ENCODE peak calls at places on chromosomes 3 and 15, in ten cellular contexts. F is sigmoid colon, B is transverse colon, H is esophagus muscularis mucosa, W is HCT116, S is stomach, J is HL-60, Z is Panc1, A is GM12892, E is prostate gland. G is an unnamed sample.

GRCh38 chr3:10551821-10552630 is 46.6 kb upstream of the ATP2B2 start:
- DNase-seq in F (peak), Z (no peak), S (no peak), H (peak), W (peak), E (no peak), B (peak), J (peak), A (no peak), G (peak)

GRCh38 chr3:138124689-138125420 is 7.3 kb downstream of the A4GNT start:
- DNase-seq in W (no peak), A (no peak), Z (no peak), E (no peak), J (no peak), B (no peak), F (no peak), H (no peak), S (no peak), G (no peak)

GRCh38 chr3:60870396-60870795 is 380.9 kb downstream of the FHIT start:
- DNase-seq in H (no peak), W (no peak), S (no peak), E (no peak), J (no peak), Z (no peak), F (no peak), B (no peak), A (no peak), G (no peak)

GRCh38 chr3:169173231-169173630 is 490.3 kb downstream of the MECOM start:
- DNase-seq in B (peak), S (no peak), Z (no peak), J (no peak), E (peak), H (no peak), A (no peak), W (peak), F (no peak), G (no peak)

GRCh38 chr3:106025151-106025722 is 156.4 kb upstream of the CBLB start:
- DNase-seq in J (no peak), S (peak), B (peak), E (peak), A (no peak), F (no peak), W (no peak), H (no peak), Z (no peak), G (no peak)

GRCh38 chr3:183022935-183023516 is 42.7 kb upstream of the DCUN1D1 start:
- DNase-seq in H (no peak), F (no peak), W (no peak), E (no peak), J (no peak), A (no peak), S (no peak), Z (no peak), B (no peak), G (no peak)

GRCh38 chr15:66650433-66650832 is 51.6 kb upstream of the SMAD6 start:
- DNase-seq in A (no peak), F (no peak), H (no peak), E (no peak), Z (no peak), S (no peak), J (no peak), W (no peak), B (no peak), G (no peak)

GRCh38 chr3:134197681-134198261 is 52.9 kb downstream of the RYK start:
- DNase-seq in E (no peak), B (no peak), Z (peak), F (no peak), H (no peak), S (no peak), W (peak), J (peak), A (peak), G (no peak)

GRCh38 chr3:194773216-194773615 is 87.5 kb downstream of the FAM43A start:
- DNase-seq in H (no peak), W (no peak), E (peak), Z (no peak), A (no peak), J (no peak), F (peak), B (peak), S (no peak), G (no peak)

GRCh38 chr3:120780977-120781376 is 38.4 kb downstream of the GTF2E1 start:
- DNase-seq in J (no peak), E (no peak), S (peak), H (no peak), A (peak), B (peak), F (no peak), W (peak), Z (peak), G (no peak)

GRCh38 chr15:89912145-89912673 is 543 bp downstream of the ARPIN start:
- DNase-seq in S (peak), J (no peak), F (peak), E (peak), B (peak), W (no peak), Z (no peak), A (no peak), H (no peak), G (no peak)

GRCh38 chr3:106814231-106814630 is 563.0 kb upstream of the CCDC54 start:
- DNase-seq in W (no peak), Z (no peak), F (no peak), E (no peak), J (no peak), S (no peak), H (no peak), B (no peak), A (no peak), G (no peak)

GRCh38 chr15:91472316-91472756 is 372.3 kb downstream of the SV2B start:
- DNase-seq in H (no peak), Z (no peak), E (no peak), A (no peak), F (no peak), J (no peak), S (no peak), W (no peak), B (no peak), G (no peak)

GRCh38 chr3:186923241-186923640 is 7.1 kb upstream of the ST6GAL1 start:
- DNase-seq in W (no peak), A (no peak), B (no peak), H (no peak), J (no peak), F (no peak), S (no peak), E (no peak), Z (no peak), G (no peak)

GRCh38 chr3:9727041-9727595 is 4.4 kb upstream of the BRPF1 start:
- DNase-seq in E (no peak), W (peak), H (no peak), B (no peak), A (no peak), F (no peak), Z (no peak), J (no peak), S (no peak), G (no peak)

GRCh38 chr15:81530271-81530670 is 156.3 kb upstream of the TMC3 start:
- DNase-seq in W (no peak), J (no peak), S (no peak), Z (no peak), A (no peak), E (no peak), F (no peak), B (no peak), H (no peak), G (no peak)

GRCh38 chr3:146969356-146969755 is 364.2 kb upstream of the PLSCR5 start:
- DNase-seq in H (no peak), A (no peak), J (no peak), W (no peak), E (no peak), B (no peak), S (no peak), Z (no peak), F (no peak), G (no peak)

GRCh38 chr3:62992520-62992919 is 117.3 kb upstream of the CADPS start:
- DNase-seq in E (no peak), Z (no peak), J (no peak), H (no peak), A (no peak), W (no peak), F (no peak), B (no peak), S (no peak), G (no peak)

GRCh38 chr3:88418219-88418618 is 268.5 kb downstream of the C3orf38 start:
- DNase-seq in Z (no peak), B (no peak), W (no peak), F (no peak), J (no peak), E (no peak), A (no peak), S (no peak), H (no peak), G (no peak)

GRCh38 chr3:156317457-156317856 is 197.1 kb downstream of the KCNAB1 start:
- DNase-seq in E (no peak), S (no peak), Z (peak), J (peak), A (no peak), W (peak), H (no peak), F (no peak), B (no peak), G (no peak)

GRCh38 chr3:171018151-171018935 is 8.2 kb downstream of the SLC2A2 start:
- DNase-seq in Z (no peak), A (no peak), B (no peak), J (no peak), F (no peak), H (no peak), S (no peak), E (no peak), W (no peak), G (no peak)

GRCh38 chr15:65827065-65827464 is 35.0 kb upstream of the DENND4A start:
- DNase-seq in B (no peak), Z (no peak), A (no peak), W (no peak), S (no peak), H (no peak), F (no peak), E (no peak), J (no peak), G (no peak)

GRCh38 chr15:73849641-73850040 is 23.7 kb upstream of the TBC1D21 start:
- DNase-seq in J (no peak), Z (no peak), F (no peak), A (no peak), W (no peak), B (no peak), H (no peak), E (no peak), S (no peak), G (no peak)

GRCh38 chr3:154384504-154384903 is 45.5 kb downstream of the GPR149 start:
- DNase-seq in J (no peak), B (no peak), W (no peak), H (no peak), Z (no peak), S (no peak), F (no peak), A (no peak), E (no peak), G (no peak)

GRCh38 chr15:74011610-74012009 is 17.1 kb downstream of the PML start:
- DNase-seq in B (peak), Z (no peak), A (no peak), S (peak), H (no peak), W (no peak), J (no peak), E (peak), F (peak), G (no peak)

GRCh38 chr3:12451481-12451880 is 32.8 kb upstream of the TSEN2 start:
- DNase-seq in F (no peak), H (no peak), A (no peak), Z (no peak), W (no peak), S (no peak), B (no peak), E (no peak), J (no peak), G (no peak)

GRCh38 chr3:48623851-48624547 is 2.4 kb upstream of the TMEM89 start:
- DNase-seq in F (no peak), Z (no peak), H (no peak), A (no peak), E (peak), S (peak), W (no peak), B (peak), J (no peak), G (no peak)

GRCh38 chr3:176814252-176814651 is 383.0 kb downstream of the TBL1XR1 start:
- DNase-seq in H (no peak), B (peak), S (peak), E (peak), A (peak), F (peak), J (no peak), W (peak), Z (peak), G (no peak)

GRCh38 chr3:175956964-175957363 is 1097.8 kb downstream of the NAALADL2 start:
- DNase-seq in S (no peak), F (no peak), E (no peak), Z (no peak), W (no peak), J (no peak), A (no peak), B (no peak), H (no peak), G (no peak)

GRCh38 chr15:38072007-38072506 is 137.6 kb downstream of the TMCO5A start:
- DNase-seq in F (peak), A (no peak), E (no peak), W (no peak), Z (no peak), H (no peak), S (no peak), J (no peak), B (no peak), G (no peak)

GRCh38 chr15:69303337-69304175 is 4.8 kb downstream of the PAQR5 start:
- DNase-seq in F (no peak), W (no peak), B (no peak), J (no peak), E (no peak), Z (no peak), A (no peak), H (no peak), S (no peak), G (no peak)

GRCh38 chr15:63043391-63044076 is 987 bp downstream of the TPM1 start:
- DNase-seq in E (no peak), F (peak), W (no peak), S (no peak), H (no peak), J (peak), A (no peak), B (no peak), Z (no peak), G (no peak)

DNA sequence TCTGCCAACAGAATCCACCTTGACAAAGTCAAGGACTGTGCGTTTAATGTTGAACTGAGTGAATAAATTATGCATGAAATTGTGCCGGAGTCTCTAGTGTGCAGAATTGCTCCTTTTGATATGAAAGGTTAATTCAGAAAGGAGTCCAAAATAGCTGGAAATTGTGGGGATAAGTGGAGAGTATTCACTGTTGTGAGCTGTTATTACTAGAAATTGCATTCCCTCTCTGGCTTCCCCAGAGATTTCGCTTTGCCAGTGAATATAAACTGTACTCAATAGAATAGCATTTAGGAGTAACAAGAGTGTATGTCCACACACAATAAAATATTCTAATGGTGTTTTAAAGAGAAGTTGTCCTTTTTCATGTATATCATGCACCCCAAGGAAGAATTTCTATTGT is 43.1 kb downstream of the SAMMSON start:
- DNase-seq in A (no peak), B (no peak), Z (no peak), F (no peak), H (no peak), E (no peak), S (no peak), J (no peak), W (no peak), G (no peak)
- TF ChIP-seq POLR2AphosphoS5 in A (no peak), B (no peak), Z (no peak), F (no peak), H (no peak), E (no peak), S (no peak), J (no peak), W (no peak), G (no peak)

GRCh38 chr3:6540981-6541380 is 319.9 kb upstream of the GRM7 start:
- DNase-seq in J (no peak), S (no peak), Z (no peak), W (no peak), E (no peak), F (no peak), B (no peak), H (no peak), A (no peak), G (no peak)
- TF ChIP-seq POLR2AphosphoS5 in J (no peak), S (no peak), Z (no peak), W (no peak), E (no peak), F (no peak), B (no peak), H (no peak), A (no peak), G (no peak)

GRCh38 chr15:58749532-58750337 is at the start of gene ADAM10:
- DNase-seq in Z (peak), A (peak), J (peak), E (peak), H (peak), S (peak), W (peak), F (peak), B (peak), G (peak)
- TF ChIP-seq POLR2AphosphoS5 in Z (peak), A (peak), J (peak), E (peak), H (peak), S (peak), W (peak), F (peak), B (peak), G (peak)

DNA sequence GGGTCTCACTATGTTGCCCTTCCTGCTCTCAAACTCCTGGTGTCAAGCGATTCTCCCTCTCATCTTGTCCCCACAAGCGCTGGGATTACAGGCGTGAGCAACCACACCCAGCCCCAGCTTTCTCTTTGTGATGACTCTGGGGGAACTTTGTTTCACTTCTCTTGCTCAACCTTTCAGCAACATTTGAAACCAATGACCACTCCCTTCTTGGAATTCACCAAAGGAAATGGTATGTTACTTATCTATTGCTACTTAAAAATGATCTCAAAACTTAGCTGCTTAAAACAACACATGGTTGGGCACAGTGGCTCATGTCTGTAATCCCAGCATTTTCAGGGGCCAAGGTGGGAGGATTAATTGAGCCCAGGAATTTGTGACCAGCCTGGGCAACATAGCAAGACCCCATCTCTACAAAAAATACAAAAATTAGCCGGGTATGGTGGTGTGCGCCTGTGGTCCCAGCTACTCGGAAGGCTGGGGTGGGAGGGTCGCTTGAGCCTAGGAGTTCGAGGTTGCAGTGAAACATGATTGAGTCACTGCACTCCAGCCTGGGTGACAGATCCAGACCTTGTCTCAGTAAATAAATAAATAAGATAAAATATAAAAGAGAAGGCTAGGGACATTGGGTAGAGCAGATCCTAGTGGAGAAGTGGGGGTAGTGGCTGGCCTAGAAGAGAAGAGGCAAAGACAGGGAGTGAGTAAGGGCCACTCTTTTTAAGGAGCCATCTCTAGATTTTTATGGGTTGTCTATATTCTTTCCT is 10.3 kb upstream of the COPG1 start:
- DNase-seq in J (no peak), E (no peak), B (peak), A (no peak), Z (no peak), H (no peak), F (no peak), S (no peak), W (no peak), G (no peak)
- TF ChIP-seq POLR2AphosphoS5 in J (no peak), E (no peak), B (no peak), A (no peak), Z (no peak), H (peak), F (no peak), S (no peak), W (no peak), G (no peak)

GRCh38 chr15:64774556-64775523 is 549 bp downstream of the RBPMS2 start:
- DNase-seq in W (no peak), J (peak), B (no peak), E (no peak), S (peak), Z (no peak), F (peak), A (no peak), H (no peak), G (no peak)
- TF ChIP-seq POLR2AphosphoS5 in W (peak), J (no peak), B (no peak), E (no peak), S (no peak), Z (no peak), F (peak), A (no peak), H (no peak), G (no peak)

GRCh38 chr3:27677554-27677953 is 44.6 kb downstream of the EOMES start:
- DNase-seq in B (no peak), W (peak), S (no peak), F (peak), E (no peak), A (no peak), H (no peak), J (no peak), Z (no peak), G (no peak)
- TF ChIP-seq POLR2AphosphoS5 in B (peak), W (no peak), S (no peak), F (peak), E (no peak), A (no peak), H (peak), J (no peak), Z (no peak), G (peak)

DNA sequence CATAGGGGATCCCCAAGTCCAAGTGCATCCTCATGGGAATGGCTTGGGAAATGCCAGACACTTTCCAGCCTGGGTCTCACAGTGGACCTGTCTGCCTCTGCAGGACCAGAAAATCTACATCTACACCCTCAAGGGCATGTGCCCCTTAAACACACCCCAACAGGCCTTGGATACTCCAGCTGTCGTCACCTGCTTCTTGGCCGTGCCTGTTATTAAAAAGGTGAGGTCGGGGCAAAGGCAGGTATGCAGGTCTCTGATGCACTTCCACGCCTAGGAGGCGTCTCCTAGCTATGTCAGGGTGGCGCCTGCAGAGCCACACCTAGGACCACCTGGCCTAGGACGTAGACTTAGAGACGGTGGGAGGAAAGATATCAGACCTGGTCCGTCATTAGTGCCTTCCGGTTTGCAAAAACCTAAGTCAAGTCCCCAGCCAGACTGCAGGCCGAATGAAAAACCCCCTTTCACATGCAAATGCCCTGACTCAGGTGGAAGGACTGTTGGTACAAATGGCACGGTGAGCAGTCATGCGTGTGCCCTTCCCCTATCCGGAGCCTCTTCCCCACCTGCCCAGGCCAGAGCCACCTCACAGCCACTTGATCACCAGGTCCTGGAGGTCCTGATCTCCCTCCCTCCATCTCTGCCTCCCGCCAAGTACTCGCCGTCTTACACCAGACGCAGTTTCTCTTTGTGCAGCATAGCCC is 143.5 kb downstream of the LRRK1 start:
- DNase-seq in B (peak), E (no peak), H (no peak), F (peak), J (no peak), S (no peak), Z (no peak), W (no peak), A (no peak), G (no peak)
- TF ChIP-seq POLR2AphosphoS5 in B (no peak), E (no peak), H (no peak), F (no peak), J (no peak), S (no peak), Z (no peak), W (no peak), A (no peak), G (no peak)

DNA sequence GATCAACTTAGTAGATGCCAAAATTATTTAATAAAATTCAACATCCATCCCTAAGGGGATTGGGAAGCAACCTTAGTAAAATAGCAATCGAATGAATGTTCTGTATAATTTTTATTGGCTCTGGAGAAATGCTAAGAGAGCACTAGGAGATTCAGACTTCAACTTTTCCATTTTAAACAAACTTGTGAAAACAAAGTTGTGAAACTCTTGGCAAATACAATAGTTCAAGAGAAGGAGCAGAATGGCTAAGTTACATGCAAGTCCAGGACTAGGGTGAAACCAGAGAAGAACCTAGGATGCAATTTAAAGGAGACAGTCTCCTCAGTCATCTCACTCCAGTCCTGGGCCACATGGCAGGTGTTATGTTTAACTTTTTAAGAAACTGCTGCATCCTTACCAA is 16.7 kb upstream of the ZNF280D start:
- DNase-seq in B (no peak), W (no peak), J (no peak), E (no peak), Z (no peak), H (no peak), S (no peak), F (no peak), A (no peak), G (no peak)
- TF ChIP-seq POLR2AphosphoS5 in B (peak), W (no peak), J (no peak), E (no peak), Z (no peak), H (peak), S (no peak), F (no peak), A (no peak), G (no peak)

G was measured in breast epithelium.